ENCODE peak calls at places on chromosomes 13 and 19, in five cellular contexts. One of them, this sample, is unnamed.

GRCh38 chr13:52405369-52405766 is 604 bp downstream of the THSD1 start:
- DNase-seq in neural progenitor cell: peak
- DNase-seq in breast epithelium: no peak
- DNase-seq in HFF-Myc: no peak
- DNase-seq in AG09309: no peak
- DNase-seq in this sample: no peak

GRCh38 chr13:112066624-112067004 is 335 bp upstream of the SOX1 start:
- DNase-seq in AG09309: no peak
- DNase-seq in HFF-Myc: no peak
- DNase-seq in breast epithelium: no peak
- DNase-seq in neural progenitor cell: peak
- DNase-seq in this sample: no peak

GRCh38 chr19:37691881-37692504 is 27.6 kb downstream of the ZNF607 start:
- DNase-seq in AG09309: peak
- DNase-seq in neural progenitor cell: peak
- DNase-seq in breast epithelium: peak
- DNase-seq in HFF-Myc: peak
- DNase-seq in this sample: peak

GRCh38 chr13:87677043-87677333 is 5.8 kb downstream of the SLITRK5 start:
- DNase-seq in HFF-Myc: no peak
- DNase-seq in AG09309: no peak
- DNase-seq in breast epithelium: no peak
- DNase-seq in neural progenitor cell: no peak
- DNase-seq in this sample: no peak

GRCh38 chr19:19276386-19276785 is 3.3 kb upstream of the TM6SF2 start:
- DNase-seq in HFF-Myc: no peak
- DNase-seq in AG09309: peak
- DNase-seq in neural progenitor cell: no peak
- DNase-seq in breast epithelium: no peak
- DNase-seq in this sample: no peak

GRCh38 chr19:13064092-13064489 is 38.6 kb downstream of the LYL1 start:
- DNase-seq in breast epithelium: no peak
- DNase-seq in HFF-Myc: no peak
- DNase-seq in neural progenitor cell: no peak
- DNase-seq in AG09309: no peak
- DNase-seq in this sample: no peak

GRCh38 chr13:90498816-90499215 is 848.7 kb upstream of the MIR17HG start:
- DNase-seq in neural progenitor cell: no peak
- DNase-seq in AG09309: no peak
- DNase-seq in HFF-Myc: no peak
- DNase-seq in breast epithelium: no peak
- DNase-seq in this sample: no peak

GRCh38 chr19:5225486-5226345 is 114.9 kb downstream of the PTPRS start:
- DNase-seq in breast epithelium: no peak
- DNase-seq in neural progenitor cell: peak
- DNase-seq in AG09309: no peak
- DNase-seq in HFF-Myc: no peak
- DNase-seq in this sample: no peak

GRCh38 chr19:49421878-49422202 is 1.4 kb downstream of the PTH2 start:
- DNase-seq in AG09309: no peak
- DNase-seq in breast epithelium: no peak
- DNase-seq in HFF-Myc: no peak
- DNase-seq in neural progenitor cell: no peak
- DNase-seq in this sample: no peak

GRCh38 chr19:49423278-49423984 is at the start of gene PTH2:
- DNase-seq in breast epithelium: no peak
- DNase-seq in HFF-Myc: no peak
- DNase-seq in neural progenitor cell: no peak
- DNase-seq in AG09309: no peak
- DNase-seq in this sample: no peak

GRCh38 chr19:49423985-49424303 is 703 bp upstream of the PTH2 start:
- DNase-seq in AG09309: no peak
- DNase-seq in HFF-Myc: no peak
- DNase-seq in neural progenitor cell: no peak
- DNase-seq in breast epithelium: no peak
- DNase-seq in this sample: no peak

GRCh38 chr19:49421039-49421877 is 2.0 kb downstream of the PTH2 start:
- DNase-seq in HFF-Myc: no peak
- DNase-seq in breast epithelium: no peak
- DNase-seq in neural progenitor cell: peak
- DNase-seq in AG09309: no peak
- DNase-seq in this sample: no peak

DNA sequence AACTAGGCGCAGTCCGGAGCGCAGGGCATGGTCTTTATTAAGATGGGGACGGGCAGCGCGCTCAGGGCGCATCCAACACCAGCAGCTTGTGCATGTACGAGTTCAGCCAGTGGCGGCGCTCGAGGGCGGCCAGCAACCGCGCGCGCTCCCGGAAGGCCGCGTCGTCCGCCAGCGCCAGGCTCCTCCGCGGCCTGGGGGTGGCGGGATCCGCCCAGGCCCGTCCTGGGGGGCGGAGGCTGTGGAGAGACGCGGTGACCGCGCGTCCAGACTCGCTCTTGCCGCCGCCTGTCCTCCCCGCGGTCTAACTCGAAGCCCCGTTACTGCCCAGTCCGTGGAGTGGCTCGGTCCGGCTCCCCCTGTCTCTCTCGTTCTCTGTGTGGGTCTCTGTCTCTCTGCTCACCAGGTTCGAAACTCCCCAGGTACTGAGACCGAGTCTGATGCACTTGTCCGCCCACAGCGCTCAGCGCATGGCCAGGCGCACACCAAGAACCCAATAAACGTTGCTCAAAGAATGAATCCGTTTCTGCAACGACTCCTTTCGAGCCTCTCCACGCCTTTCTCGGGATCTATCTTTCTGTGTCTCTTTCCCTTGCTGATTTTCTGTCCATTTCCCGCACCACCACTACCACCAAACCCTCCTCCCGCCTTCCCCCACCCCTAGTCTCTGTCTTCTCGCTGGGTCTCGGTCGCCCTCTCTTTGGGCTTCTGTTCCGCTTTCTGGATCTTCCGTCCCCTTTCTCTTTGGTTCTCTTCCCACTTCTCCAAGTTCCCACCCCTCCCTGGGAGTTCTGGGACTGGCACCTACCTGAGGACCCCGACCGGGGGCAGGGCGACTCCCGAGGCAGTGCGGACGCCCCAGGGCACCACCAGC is 599 bp downstream of the PTH2 start:
- DNase-seq in AG09309: no peak
- DNase-seq in neural progenitor cell: peak
- DNase-seq in breast epithelium: no peak
- DNase-seq in HFF-Myc: no peak
- DNase-seq in this sample: no peak
- TF ChIP-seq CTCF in AG09309: peak
- TF ChIP-seq CTCF in neural progenitor cell: peak
- TF ChIP-seq CTCF in breast epithelium: no peak
- TF ChIP-seq CTCF in HFF-Myc: peak
- TF ChIP-seq CTCF in this sample: peak

DNA sequence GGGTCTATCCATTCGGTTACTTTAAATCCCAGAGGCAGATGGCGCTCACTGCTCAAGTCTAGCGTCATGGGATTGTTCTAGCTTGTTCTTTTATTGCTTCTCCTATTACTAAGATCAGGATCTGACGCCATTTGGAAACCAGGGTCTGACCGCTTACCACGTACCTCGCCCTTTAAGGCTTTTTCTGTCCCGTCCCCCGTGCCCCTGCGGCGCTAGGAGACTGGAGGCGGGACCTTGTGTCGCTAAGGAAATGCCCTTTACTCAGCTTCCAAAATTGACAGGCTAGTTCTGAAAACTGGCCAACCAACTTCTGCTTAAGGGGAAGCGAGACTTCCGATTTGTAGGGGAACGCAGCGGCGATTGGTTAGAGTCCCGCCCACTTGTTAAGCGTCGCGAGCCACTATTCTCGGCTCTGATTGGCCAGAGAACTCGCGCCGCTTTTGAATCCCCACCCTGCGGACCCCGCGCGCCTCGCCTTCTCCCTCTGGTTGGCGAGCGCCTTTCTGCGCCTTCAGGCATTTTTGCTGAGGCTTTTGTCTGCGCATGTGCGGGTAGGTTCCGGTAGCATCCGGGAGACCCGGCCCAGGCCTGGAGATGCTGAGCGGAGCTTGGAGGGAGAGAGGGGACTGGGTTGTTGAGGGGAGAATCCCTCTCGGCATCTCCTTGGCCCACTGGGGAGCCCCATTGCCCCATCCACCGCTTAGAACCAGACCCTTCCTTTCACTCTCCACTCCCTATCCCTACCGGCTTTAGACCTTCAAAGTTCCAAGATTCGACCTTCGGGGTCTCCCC is 3.9 kb upstream of the C19orf84 start:
- DNase-seq in AG09309: peak
- DNase-seq in neural progenitor cell: peak
- DNase-seq in breast epithelium: peak
- DNase-seq in HFF-Myc: peak
- DNase-seq in this sample: peak
- TF ChIP-seq CTCF in AG09309: peak
- TF ChIP-seq CTCF in neural progenitor cell: no peak
- TF ChIP-seq CTCF in breast epithelium: no peak
- TF ChIP-seq CTCF in HFF-Myc: no peak
- TF ChIP-seq CTCF in this sample: no peak

GRCh38 chr13:84400711-84401110 is 518.4 kb upstream of the SLITRK1 start:
- DNase-seq in HFF-Myc: peak
- DNase-seq in neural progenitor cell: no peak
- DNase-seq in breast epithelium: no peak
- DNase-seq in AG09309: peak
- DNase-seq in this sample: peak
- TF ChIP-seq CTCF in HFF-Myc: no peak
- TF ChIP-seq CTCF in neural progenitor cell: no peak
- TF ChIP-seq CTCF in breast epithelium: no peak
- TF ChIP-seq CTCF in AG09309: no peak
- TF ChIP-seq CTCF in this sample: no peak

GRCh38 chr19:9768175-9769112 is at the start of gene ZNF846:
- DNase-seq in HFF-Myc: peak
- DNase-seq in neural progenitor cell: peak
- DNase-seq in breast epithelium: peak
- DNase-seq in AG09309: peak
- DNase-seq in this sample: peak
- TF ChIP-seq CTCF in HFF-Myc: no peak
- TF ChIP-seq CTCF in neural progenitor cell: no peak
- TF ChIP-seq CTCF in breast epithelium: no peak
- TF ChIP-seq CTCF in AG09309: no peak
- TF ChIP-seq CTCF in this sample: no peak

DNA sequence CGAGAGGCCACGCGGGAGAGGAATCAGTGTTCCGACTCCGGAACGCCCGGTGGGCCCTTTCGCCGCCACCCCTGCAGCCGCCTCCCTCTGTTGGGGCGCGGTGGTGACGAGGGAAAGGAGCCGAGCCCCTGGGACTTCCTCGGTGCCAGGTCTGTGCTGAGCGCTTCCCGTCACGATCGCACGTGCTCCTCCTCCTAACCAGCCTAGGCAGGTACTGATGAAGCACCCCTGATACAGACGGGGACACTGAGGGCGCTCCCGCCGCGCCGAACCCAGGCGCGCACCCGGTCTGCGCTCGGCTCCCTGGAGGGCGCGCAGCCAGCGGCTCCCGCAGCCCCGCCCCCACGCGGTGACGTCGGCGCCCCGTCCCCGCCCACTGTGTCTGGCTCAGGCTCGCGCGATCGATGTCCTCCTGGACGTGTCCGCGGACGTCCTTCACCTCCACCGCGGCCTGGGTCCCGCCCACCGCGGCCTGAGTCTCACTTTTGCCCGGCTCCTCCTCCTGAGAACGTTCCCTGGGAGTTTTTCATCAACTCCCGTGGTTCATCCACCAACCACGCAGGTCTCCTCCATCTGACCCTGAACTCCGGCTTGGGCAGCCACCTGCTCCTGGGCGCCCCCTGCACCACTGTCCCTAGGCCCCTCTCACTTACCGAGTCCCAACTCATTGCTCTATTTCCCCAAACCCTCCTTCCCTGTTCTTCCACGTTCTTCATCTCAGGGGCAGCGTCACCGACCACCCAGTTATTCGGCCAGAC is 2.6 kb upstream of the KLK15 start:
- DNase-seq in HFF-Myc: no peak
- DNase-seq in AG09309: no peak
- DNase-seq in neural progenitor cell: peak
- DNase-seq in breast epithelium: peak
- DNase-seq in this sample: no peak
- TF ChIP-seq CTCF in HFF-Myc: no peak
- TF ChIP-seq CTCF in AG09309: no peak
- TF ChIP-seq CTCF in neural progenitor cell: peak
- TF ChIP-seq CTCF in breast epithelium: no peak
- TF ChIP-seq CTCF in this sample: no peak

This sample was measured in AG09319.